ENCODE peak calls at places on chromosomes 4 and X, in four cellular contexts. L is HepG2, B is K562, Y is GM12878. O is an unnamed sample.

GRCh38 chr4:108010167-108010566 is 20.5 kb downstream of the HADH start:
- DNase-seq in L (no peak), B (no peak), Y (no peak), O (no peak)

GRCh38 chrX:134603806-134604700 is 54.2 kb downstream of the PLAC1 start:
- DNase-seq in L (no peak), B (no peak), Y (no peak), O (no peak)

GRCh38 chr4:125321709-125322362 is 7.1 kb downstream of the FAT4 start:
- DNase-seq in B (no peak), L (no peak), Y (no peak), O (no peak)

GRCh38 chr4:15295421-15296162 is 132.2 kb upstream of the C1QTNF7 start:
- DNase-seq in B (no peak), Y (no peak), L (no peak), O (no peak)

GRCh38 chr4:159765402-159765801 is 662.5 kb downstream of the RAPGEF2 start:
- DNase-seq in Y (no peak), B (no peak), L (no peak), O (no peak)

GRCh38 chr4:83548151-83548905 is 12.4 kb downstream of the GPAT3 start:
- DNase-seq in B (peak), Y (peak), L (peak), O (no peak)

GRCh38 chrX:77003956-77004355 is 443.2 kb upstream of the FGF16 start:
- DNase-seq in L (no peak), B (no peak), Y (no peak), O (no peak)

GRCh38 chr4:52032005-52032404 is 6.1 kb downstream of the SGCB start:
- DNase-seq in B (no peak), Y (no peak), L (no peak), O (no peak)

GRCh38 chr4:66974665-66975064 is 570.6 kb downstream of the CENPC start:
- DNase-seq in B (no peak), Y (no peak), L (no peak), O (no peak)

GRCh38 chr4:121690001-121690400 is 6.8 kb downstream of the ANXA5 start:
- DNase-seq in Y (no peak), B (no peak), L (no peak), O (no peak)

GRCh38 chrX:39275500-39276068 is 474.3 kb downstream of the MID1IP1 start:
- DNase-seq in L (no peak), B (no peak), Y (no peak), O (no peak)

GRCh38 chr4:140993350-140993749 is 139.9 kb downstream of the RNF150 start:
- DNase-seq in B (peak), L (no peak), Y (no peak), O (no peak)

GRCh38 chrX:11341274-11342256 is 48.4 kb downstream of the AMELX start:
- DNase-seq in B (peak), Y (peak), L (no peak), O (no peak)

GRCh38 chr4:74311696-74312313 is 3.5 kb downstream of the EPGN start:
- DNase-seq in B (no peak), L (peak), Y (peak), O (no peak)

GRCh38 chr4:92791876-92792490 is 488.2 kb downstream of the GRID2 start:
- DNase-seq in Y (no peak), L (no peak), B (no peak), O (no peak)

GRCh38 chrX:133670394-133670793 is 255.1 kb upstream of the GPC4 start:
- DNase-seq in Y (peak), L (no peak), B (peak), O (no peak)

GRCh38 chr4:98626350-98626749 is 32.1 kb downstream of the TSPAN5 start:
- DNase-seq in L (no peak), Y (no peak), B (no peak), O (peak)

GRCh38 chr4:186881521-186882220 is 158.0 kb upstream of the FAT1 start:
- DNase-seq in B (no peak), Y (no peak), L (no peak), O (no peak)

GRCh38 chrX:129655547-129656248 is 942 bp upstream of the APLN start:
- DNase-seq in B (no peak), Y (no peak), L (no peak), O (peak)

GRCh38 chr4:10575414-10575813 is 109.2 kb downstream of the CLNK start:
- DNase-seq in B (no peak), Y (no peak), L (no peak), O (no peak)

GRCh38 chrX:103919336-103919682 is 43.1 kb upstream of the TMSB15B start:
- DNase-seq in Y (no peak), L (no peak), B (no peak), O (no peak)

GRCh38 chr4:42262701-42263490 is 110.4 kb upstream of the BEND4 start:
- DNase-seq in Y (no peak), L (no peak), B (no peak), O (no peak)

GRCh38 chr4:42586775-42587174 is 70.1 kb downstream of the ATP8A1 start:
- DNase-seq in Y (no peak), B (no peak), L (no peak), O (no peak)

GRCh38 chr4:138938371-138938699 is 77.2 kb upstream of the NOCT start:
- DNase-seq in B (peak), L (peak), Y (no peak), O (no peak)

GRCh38 chr4:77232653-77233052 is 75.6 kb downstream of the CCNG2 start:
- DNase-seq in B (no peak), L (no peak), Y (no peak), O (no peak)

GRCh38 chr4:141142423-141142822 is 9.2 kb upstream of the RNF150 start:
- DNase-seq in B (no peak), L (no peak), Y (no peak), O (no peak)

GRCh38 chrX:2699959-2700358 is 8.9 kb downstream of the CD99 start:
- DNase-seq in Y (no peak), B (no peak), L (no peak), O (no peak)
- TF ChIP-seq SP1 in Y (no peak), B (no peak), L (no peak), O (no peak)

GRCh38 chrX:19924285-19924684 is 36.9 kb upstream of the SH3KBP1 start:
- DNase-seq in B (no peak), L (no peak), Y (no peak), O (no peak)
- TF ChIP-seq CREM in B (no peak), L (no peak), Y (no peak), O (no peak)

GRCh38 chrX:131816551-131817136 is 206.5 kb upstream of the STK26 start:
- DNase-seq in L (no peak), B (no peak), Y (peak), O (no peak)

GRCh38 chrX:131827935-131828334 is 195.2 kb upstream of the STK26 start:
- DNase-seq in B (peak), Y (peak), L (no peak), O (peak)

GRCh38 chrX:131818297-131818936 is 204.7 kb upstream of the STK26 start:
- DNase-seq in B (no peak), L (no peak), Y (no peak), O (no peak)

GRCh38 chrX:131826572-131826971 is 196.5 kb upstream of the STK26 start:
- DNase-seq in B (no peak), Y (no peak), L (no peak), O (no peak)

GRCh38 chrX:131821945-131822622 is 201.0 kb upstream of the STK26 start:
- DNase-seq in B (no peak), Y (peak), L (no peak), O (no peak)
- TF ChIP-seq SP1 in B (no peak), Y (peak), L (no peak), O (no peak)

GRCh38 chrX:24282381-24283121 is 31.3 kb downstream of the SUPT20HL2 start:
- DNase-seq in B (no peak), L (no peak), Y (no peak), O (no peak)
- TF ChIP-seq CREM in B (no peak), L (no peak), Y (no peak), O (no peak)

GRCh38 chr4:37486134-37486533 is 200.0 kb downstream of the RELL1 start:
- DNase-seq in B (no peak), Y (no peak), L (no peak), O (no peak)
- TF ChIP-seq SP1 in B (no peak), Y (no peak), L (no peak), O (no peak)

GRCh38 chr4:173504181-173504503 is 25.9 kb downstream of the HAND2 start:
- DNase-seq in B (no peak), Y (no peak), L (no peak), O (no peak)
- TF ChIP-seq CREM in B (no peak), Y (no peak), L (no peak), O (no peak)

GRCh38 chr4:177393236-177393635 is 49.0 kb downstream of the AGA start:
- DNase-seq in B (no peak), L (no peak), Y (no peak), O (no peak)
- TF ChIP-seq SP1 in B (no peak), L (no peak), Y (no peak), O (no peak)